ENCODE peak calls at places on chromosomes 5 and 9, in four cellular contexts. B is mesothelial cell of epicardium, L is OCI-LY7, O is RWPE1. S is an unnamed sample.

GRCh38 chr5:126830061-126830460 is 53.1 kb downstream of the LMNB1 start:
- DNase-seq in B (no peak), L (no peak), O (no peak), S (no peak)

GRCh38 chr5:108143581-108143980 is 238.3 kb downstream of the FBXL17 start:
- DNase-seq in B (no peak), L (no peak), O (peak), S (no peak)

GRCh38 chr5:169300468-169301385 is at the start of gene SLIT3:
- DNase-seq in B (peak), L (no peak), O (peak), S (peak)

GRCh38 chr5:55176176-55176818 is 3.3 kb upstream of the CDC20B start:
- DNase-seq in B (no peak), L (peak), O (peak), S (no peak)

GRCh38 chr9:97636903-97637302 is 3.3 kb downstream of the NCBP1 start:
- DNase-seq in B (no peak), L (no peak), O (no peak), S (no peak)

GRCh38 chr5:157245477-157245876 is 20.4 kb upstream of the CYFIP2 start:
- DNase-seq in B (no peak), L (no peak), O (peak), S (no peak)

GRCh38 chr9:97419315-97419867 is 7.5 kb downstream of the TDRD7 start:
- DNase-seq in B (no peak), L (no peak), O (peak), S (no peak)

GRCh38 chr5:92370032-92370431 is 986.9 kb upstream of the ARRDC3 start:
- DNase-seq in B (no peak), L (no peak), O (no peak), S (no peak)

GRCh38 chr5:77943851-77944250 is 167.7 kb upstream of the TBCA start:
- DNase-seq in B (no peak), L (no peak), O (no peak), S (no peak)

GRCh38 chr9:136614967-136615623 is 47.6 kb upstream of the EGFL7 start:
- DNase-seq in B (no peak), L (no peak), O (no peak), S (no peak)

GRCh38 chr9:91116226-91116625 is 245.5 kb downstream of the AUH start:
- DNase-seq in B (no peak), L (no peak), O (no peak), S (no peak)

GRCh38 chr9:76458903-76459690 is at the start of gene GCNT1:
- DNase-seq in B (peak), L (peak), O (peak), S (peak)

GRCh38 chr9:135887585-135888050 is 19.7 kb downstream of the CAMSAP1 start:
- DNase-seq in B (no peak), L (peak), O (no peak), S (no peak)

GRCh38 chr5:150082364-150082763 is 4.0 kb downstream of the CSF1R start:
- DNase-seq in B (no peak), L (no peak), O (no peak), S (peak)

GRCh38 chr5:150080696-150081435 is 5.5 kb downstream of the CSF1R start:
- DNase-seq in B (no peak), L (no peak), O (no peak), S (peak)

GRCh38 chr9:94812343-94812742 is 85.8 kb downstream of the AOPEP start:
- DNase-seq in B (no peak), L (no peak), O (peak), S (no peak)

GRCh38 chr5:2282034-2282690 is 399.4 kb upstream of the IRX4 start:
- DNase-seq in B (no peak), L (no peak), O (no peak), S (no peak)

GRCh38 chr5:12023614-12024241 is 119.5 kb upstream of the CTNND2 start:
- DNase-seq in B (no peak), L (peak), O (peak), S (no peak)

GRCh38 chr9:136438548-136438908 is 1.1 kb downstream of the INPP5E start:
- DNase-seq in B (no peak), L (peak), O (no peak), S (no peak)

GRCh38 chr5:178387061-178387855 is 154.7 kb upstream of the PHYKPL start:
- DNase-seq in B (no peak), L (no peak), O (no peak), S (peak)

GRCh38 chr9:126595982-126596381 is 17.7 kb upstream of the LMX1B start:
- DNase-seq in B (no peak), L (no peak), O (no peak), S (no peak)

GRCh38 chr5:39668980-39669379 is 244.2 kb upstream of the DAB2 start:
- DNase-seq in B (no peak), L (no peak), O (no peak), S (no peak)

GRCh38 chr9:78663367-78663766 is 366.4 kb downstream of the PSAT1 start:
- DNase-seq in B (no peak), L (no peak), O (no peak), S (no peak)

GRCh38 chr5:56176155-56176798 is 56.9 kb downstream of the ANKRD55 start:
- DNase-seq in B (no peak), L (no peak), O (no peak), S (no peak)

GRCh38 chr5:173399846-173400245 is 71.6 kb upstream of the STC2 start:
- DNase-seq in B (no peak), L (no peak), O (no peak), S (no peak)

GRCh38 chr5:95955996-95956899 is 5.4 kb downstream of the ELL2 start:
- DNase-seq in B (no peak), L (no peak), O (no peak), S (no peak)

GRCh38 chr5:61401726-61402125 is 69.7 kb downstream of the ZSWIM6 start:
- DNase-seq in B (no peak), L (no peak), O (peak), S (no peak)

GRCh38 chr9:14546693-14547092 is 146.5 kb downstream of the ZDHHC21 start:
- DNase-seq in B (no peak), L (no peak), O (no peak), S (no peak)

GRCh38 chr5:38598296-38598993 is 42.0 kb upstream of the LIFR start:
- DNase-seq in B (no peak), L (no peak), O (no peak), S (no peak)

GRCh38 chr5:139966856-139967255 is 76.2 kb downstream of the NRG2 start:
- DNase-seq in B (no peak), L (no peak), O (no peak), S (peak)

GRCh38 chr5:57476743-57477142 is 5.9 kb downstream of the ACTBL2 start:
- DNase-seq in B (no peak), L (no peak), O (no peak), S (no peak)

GRCh38 chr5:7186818-7187217 is 209.1 kb upstream of the ADCY2 start:
- DNase-seq in B (no peak), L (no peak), O (no peak), S (no peak)

GRCh38 chr5:91419571-91420537 is 36.7 kb upstream of the ARRDC3 start:
- DNase-seq in B (peak), L (peak), O (peak), S (no peak)

GRCh38 chr5:111512406-111513174 is at the start of gene STARD4:
- DNase-seq in B (peak), L (peak), O (peak), S (peak)

GRCh38 chr5:84032404-84032803 is 311.7 kb upstream of the HAPLN1 start:
- DNase-seq in B (no peak), L (no peak), O (no peak), S (no peak)

GRCh38 chr9:134399435-134400056 is 73.3 kb downstream of the RXRA start:
- DNase-seq in B (no peak), L (no peak), O (no peak), S (no peak)

DNA sequence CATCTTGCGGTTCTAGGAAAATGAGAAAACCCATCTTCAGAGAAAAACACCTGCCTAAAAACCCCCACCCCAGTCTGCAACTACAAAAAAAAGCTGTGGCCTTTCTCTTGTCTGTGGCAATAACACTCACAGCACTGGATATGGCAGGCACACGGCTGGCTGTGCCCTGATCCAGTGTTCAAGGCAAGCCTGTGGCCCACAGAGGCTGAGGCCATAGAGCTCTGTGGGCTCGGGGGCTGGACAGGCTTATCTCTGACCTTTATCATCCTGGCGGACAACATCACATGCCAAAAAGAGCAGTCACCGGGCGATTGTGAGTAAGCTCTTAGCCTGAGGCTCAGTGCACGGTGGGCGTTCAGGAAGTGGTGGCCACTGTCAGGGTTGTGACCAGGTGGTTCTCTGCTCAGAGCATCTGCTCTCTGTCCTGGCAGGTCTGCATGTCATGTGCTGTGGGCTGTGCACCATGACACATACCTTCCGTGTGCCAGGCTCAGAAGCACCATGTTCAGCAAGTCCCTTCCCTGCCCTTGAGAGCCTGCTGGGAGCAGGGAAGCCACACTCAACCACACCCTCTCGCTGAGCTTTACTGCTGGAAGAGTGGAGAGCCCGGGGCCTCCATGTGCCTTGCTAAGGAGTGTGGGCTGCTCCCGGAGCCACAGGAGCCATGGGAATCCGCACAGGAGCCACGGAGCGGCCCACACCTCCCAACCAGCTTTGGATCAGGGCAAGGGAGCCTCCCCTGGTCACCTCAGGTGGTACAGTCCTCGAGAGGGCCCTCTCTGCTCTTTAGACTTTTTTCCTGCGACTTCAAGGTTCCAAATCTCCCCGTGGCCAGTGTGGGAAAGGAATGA is 34.6 kb upstream of the WDR38 start:
- DNase-seq in B (no peak), L (peak), O (peak), S (no peak)
- TF ChIP-seq CTCF in B (no peak), L (no peak), O (no peak), S (no peak)

DNA sequence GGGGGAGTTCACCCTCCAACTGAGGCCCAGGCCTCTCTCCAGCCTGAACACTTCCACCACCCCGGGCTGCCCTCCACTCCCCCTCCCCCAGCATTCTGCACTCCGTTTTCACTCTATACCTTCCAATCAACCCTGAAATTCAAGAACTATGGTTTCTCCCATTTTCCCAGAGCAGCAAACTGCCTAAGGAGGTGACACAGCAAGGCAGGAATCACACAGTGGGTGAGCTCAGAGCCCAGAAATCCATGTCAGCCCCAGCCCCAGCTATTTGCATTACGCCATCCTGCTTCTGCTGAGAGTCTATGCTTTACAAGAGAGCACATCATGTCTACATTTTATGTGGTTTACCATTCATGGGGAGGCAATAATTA is 12.0 kb downstream of the MSX2 start:
- DNase-seq in B (no peak), L (no peak), O (no peak), S (no peak)
- TF ChIP-seq CTCF in B (no peak), L (no peak), O (no peak), S (peak)

DNA sequence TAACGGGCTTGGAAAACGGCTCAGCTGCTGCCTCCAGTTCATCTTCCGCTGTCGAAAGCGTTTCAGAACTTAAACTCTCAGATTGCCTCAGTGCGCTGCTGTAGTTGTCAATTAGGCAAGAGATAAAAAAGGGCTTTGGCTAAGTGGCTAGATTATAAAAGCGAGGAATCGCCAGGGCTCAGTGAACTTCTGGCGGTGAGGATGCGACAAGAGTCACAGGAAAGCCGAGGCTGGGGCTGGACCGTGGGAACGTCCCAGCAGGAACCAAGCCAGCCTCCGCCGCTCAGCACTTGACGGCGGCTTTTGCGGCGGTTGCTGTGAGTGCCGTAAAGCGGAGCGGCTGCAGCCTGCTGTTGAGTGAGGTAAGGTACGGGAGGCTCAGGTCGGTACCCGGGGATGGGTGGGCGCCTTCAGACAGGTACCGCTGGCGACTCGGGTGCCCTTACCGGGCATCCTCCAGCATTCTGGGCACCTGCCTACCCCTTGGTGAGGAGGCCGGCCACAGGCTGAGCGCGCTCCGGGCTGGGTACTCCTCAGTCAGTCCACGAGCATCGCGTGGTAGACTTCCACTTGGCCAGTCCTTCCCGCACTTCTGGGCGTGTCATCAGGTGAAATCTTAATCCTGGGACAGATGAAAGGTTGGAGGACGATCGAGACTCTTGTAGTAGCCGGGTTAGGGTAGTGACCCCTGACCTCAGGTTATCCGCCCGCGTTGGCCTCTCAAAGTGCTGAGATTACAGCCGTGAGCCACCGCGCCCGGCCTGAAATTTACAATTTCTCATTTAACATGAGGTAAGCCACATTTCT is at the start of gene FKTN:
- DNase-seq in B (peak), L (peak), O (peak), S (peak)
- TF ChIP-seq CTCF in B (no peak), L (no peak), O (no peak), S (no peak)

DNA sequence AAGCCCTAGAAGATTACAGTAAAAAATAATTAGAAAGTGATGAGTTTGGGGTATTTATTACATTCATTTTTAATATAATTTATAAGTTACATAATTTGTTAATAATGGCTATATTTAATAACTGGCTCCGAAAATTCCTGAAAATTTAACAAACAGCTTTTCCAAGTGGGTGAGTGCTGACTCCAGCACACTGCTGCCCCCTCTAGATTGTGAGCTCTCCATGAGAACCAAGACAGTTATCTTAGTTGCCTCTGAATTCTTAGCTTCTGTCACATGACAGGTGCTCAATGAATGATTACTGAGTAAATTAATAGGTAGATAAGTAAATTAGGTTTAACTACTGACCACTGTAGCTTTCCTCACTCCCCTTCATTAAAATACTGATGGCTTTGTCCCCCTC is 7.8 kb downstream of the KLHL3 start:
- DNase-seq in B (no peak), L (no peak), O (no peak), S (no peak)
- TF ChIP-seq CTCF in B (no peak), L (no peak), O (no peak), S (no peak)

DNA sequence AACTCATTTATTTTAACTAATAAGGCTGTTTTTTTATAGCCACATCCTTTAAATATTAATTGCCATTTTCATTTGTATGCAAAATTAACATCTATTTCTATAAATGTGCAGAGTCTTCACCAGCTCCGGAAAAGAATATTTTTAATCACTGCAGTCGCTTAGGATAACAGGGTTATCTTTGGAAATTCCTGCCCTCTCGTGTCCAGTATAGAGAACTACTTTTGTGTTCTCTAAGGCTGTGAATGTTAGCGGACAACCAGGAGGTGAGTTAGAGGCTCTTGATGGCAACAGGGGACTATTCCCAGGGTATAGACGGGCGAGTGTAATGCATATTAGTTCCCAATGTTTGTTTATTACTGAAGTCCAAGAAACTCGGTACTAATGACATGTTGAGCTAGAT is 59.4 kb downstream of the GGTA1 start:
- DNase-seq in B (no peak), L (no peak), O (peak), S (no peak)
- TF ChIP-seq CTCF in B (no peak), L (peak), O (no peak), S (peak)

GRCh38 chr5:855771-856530 is 5.2 kb upstream of the ZDHHC11 start:
- DNase-seq in B (no peak), L (no peak), O (no peak), S (no peak)
- TF ChIP-seq CTCF in B (no peak), L (no peak), O (no peak), S (no peak)